ENCODE peak calls at places on chromosomes 2 and 18, in nine cellular contexts. M is HCT116, G is neural progenitor cell, V is GM23338, X is OCI-LY7, B is GM23248, W is MM.1S, Q is SK-N-SH, A is PC-3. L is an unnamed sample.

GRCh38 chr18:9454061-9454703 is 21.1 kb upstream of the RALBP1 start:
- DNase-seq in G (no peak), B (peak), W (no peak), X (no peak), A (no peak), M (no peak), V (no peak), Q (no peak), L (no peak)

GRCh38 chr2:190640124-190640523 is 8.8 kb upstream of the NAB1 start:
- DNase-seq in V (no peak), X (no peak), Q (no peak), G (no peak), W (no peak), A (no peak), B (no peak), M (no peak), L (no peak)

GRCh38 chr2:33058716-33059451 is 112.1 kb downstream of the LTBP1 start:
- DNase-seq in M (no peak), A (no peak), W (no peak), G (no peak), V (no peak), Q (no peak), X (peak), B (no peak), L (no peak)

GRCh38 chr18:51107594-51108305 is 77.7 kb downstream of the SMAD4 start:
- DNase-seq in W (no peak), V (no peak), G (no peak), B (peak), Q (no peak), M (no peak), X (no peak), A (peak), L (peak)

GRCh38 chr2:30408961-30409387 is 38.1 kb upstream of the LCLAT1 start:
- DNase-seq in A (no peak), M (no peak), G (no peak), X (no peak), W (no peak), V (no peak), B (peak), Q (no peak), L (no peak)

GRCh38 chr18:47215554-47216138 is 35.8 kb downstream of the SKOR2 start:
- DNase-seq in A (peak), X (peak), G (peak), Q (peak), M (peak), B (peak), W (peak), V (peak), L (peak)

GRCh38 chr2:100242891-100243670 is 79.2 kb downstream of the LONRF2 start:
- DNase-seq in M (peak), A (peak), X (peak), Q (peak), G (peak), V (peak), B (peak), W (peak), L (peak)

GRCh38 chr2:36468463-36469266 is 113.1 kb downstream of the CRIM1 start:
- DNase-seq in W (no peak), B (peak), V (no peak), G (no peak), X (no peak), M (no peak), Q (no peak), A (no peak), L (no peak)

GRCh38 chr2:133755515-133756311 is 187.4 kb upstream of the NCKAP5 start:
- DNase-seq in G (peak), A (no peak), W (no peak), M (no peak), Q (no peak), B (peak), X (no peak), V (no peak), L (peak)

GRCh38 chr2:133756833-133757232 is 188.6 kb upstream of the NCKAP5 start:
- DNase-seq in B (no peak), M (no peak), W (no peak), V (no peak), X (no peak), G (no peak), A (no peak), Q (no peak), L (no peak)

GRCh38 chr2:133766164-133766832 is 198.0 kb upstream of the NCKAP5 start:
- DNase-seq in X (no peak), M (no peak), A (peak), G (no peak), V (no peak), W (no peak), Q (no peak), B (no peak), L (no peak)

GRCh38 chr2:133765693-133766092 is 197.4 kb upstream of the NCKAP5 start:
- DNase-seq in X (no peak), W (no peak), A (peak), V (no peak), B (no peak), G (no peak), Q (no peak), M (no peak), L (peak)

GRCh38 chr2:133760366-133760765 is 192.1 kb upstream of the NCKAP5 start:
- DNase-seq in G (no peak), B (no peak), V (no peak), M (no peak), Q (no peak), A (no peak), W (no peak), X (no peak), L (no peak)
- TF ChIP-seq EZH2phosphoT487 in G (no peak), B (no peak), V (no peak), M (no peak), Q (no peak), A (no peak), W (no peak), X (no peak), L (no peak)

GRCh38 chr2:20221939-20222768 is 2.8 kb downstream of the SDC1 start:
- DNase-seq in M (no peak), G (no peak), A (peak), B (no peak), X (no peak), Q (no peak), V (no peak), W (peak), L (no peak)
- H3K4me3 ChIP-seq in M (no peak), G (no peak), A (peak), B (no peak), X (no peak), Q (no peak), V (peak), W (peak), L (no peak)

GRCh38 chr2:12596771-12597170 is 120.0 kb upstream of the TRIB2 start:
- DNase-seq in W (no peak), B (no peak), M (no peak), V (no peak), A (no peak), X (no peak), G (no peak), Q (no peak), L (no peak)

GRCh38 chr2:12592296-12592695 is 124.4 kb upstream of the TRIB2 start:
- DNase-seq in W (no peak), Q (no peak), X (no peak), V (no peak), M (no peak), A (no peak), B (no peak), G (no peak), L (no peak)

GRCh38 chr2:12602661-12603060 is 114.1 kb upstream of the TRIB2 start:
- DNase-seq in V (no peak), G (no peak), W (no peak), X (no peak), A (no peak), B (peak), Q (no peak), M (no peak), L (no peak)

GRCh38 chr2:12594590-12594989 is 122.1 kb upstream of the TRIB2 start:
- DNase-seq in B (peak), Q (no peak), G (no peak), M (no peak), W (no peak), X (no peak), A (no peak), V (no peak), L (no peak)

GRCh38 chr2:12597555-12597954 is 119.2 kb upstream of the TRIB2 start:
- DNase-seq in W (no peak), B (no peak), X (no peak), Q (no peak), V (no peak), A (no peak), M (no peak), G (no peak), L (no peak)
- TF ChIP-seq EZH2phosphoT487 in W (no peak), B (no peak), X (no peak), Q (no peak), V (no peak), A (no peak), M (no peak), G (no peak), L (no peak)

DNA sequence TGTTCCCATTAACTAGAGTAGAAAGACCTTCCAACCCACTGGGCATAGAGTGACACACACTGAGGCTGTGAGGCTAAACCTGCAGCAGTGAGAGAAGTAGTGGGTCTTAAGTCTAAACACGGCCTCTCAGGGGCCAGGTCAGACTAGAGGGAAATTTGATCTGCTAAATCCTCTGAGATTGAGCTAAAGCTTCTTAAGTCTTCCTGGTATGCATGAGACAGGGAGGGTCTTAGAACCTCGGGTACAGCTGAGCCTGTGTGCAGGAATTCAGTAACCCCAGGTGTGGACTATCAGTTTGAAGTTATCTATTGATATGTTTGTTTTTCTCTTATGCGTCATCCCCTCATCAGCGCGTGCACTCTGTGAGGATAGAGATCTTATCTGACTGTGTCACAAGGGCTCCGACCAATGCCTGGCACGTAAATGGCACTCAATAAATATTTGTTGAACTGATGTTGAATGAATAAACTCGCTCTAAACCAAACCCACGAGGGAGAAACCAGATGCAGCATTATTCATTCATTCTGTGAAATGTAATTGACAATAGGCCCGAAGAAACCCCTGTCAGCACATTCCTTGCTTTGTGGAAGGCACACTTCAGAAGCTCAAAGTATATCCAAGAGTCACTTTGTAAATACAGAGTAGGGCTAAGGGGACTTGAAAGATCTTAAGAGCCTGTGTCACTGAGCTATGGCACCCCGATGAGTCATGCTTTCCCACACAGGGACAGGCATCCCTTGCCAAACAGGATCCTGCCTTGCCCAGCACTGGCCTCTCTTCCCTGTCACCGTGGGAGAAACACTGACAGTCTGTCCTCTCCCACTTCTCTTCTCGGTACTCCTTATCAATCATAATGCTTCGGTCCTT is 21.7 kb upstream of the RAB10 start:
- DNase-seq in W (no peak), B (peak), M (peak), X (no peak), Q (no peak), V (peak), G (peak), A (peak), L (peak)
- H3K4me3 ChIP-seq in W (no peak), B (no peak), M (peak), X (no peak), Q (no peak), V (no peak), G (peak), A (peak), L (no peak)

L was measured in hepatocyte.